ENCODE peak calls at places on chromosomes 6 and 20, in six cellular contexts. One of them, this sample, is unnamed.

GRCh38 chr6:44298055-44298803 is 14.9 kb downstream of the AARS2 start:
- DNase-seq in stomach: no peak
- DNase-seq in A549: peak
- DNase-seq in uterus: no peak
- DNase-seq in esophagus squamous epithelium: no peak
- DNase-seq in heart left ventricle: no peak
- DNase-seq in this sample: no peak

GRCh38 chr6:34633785-34634184 is 62.8 kb downstream of the ILRUN start:
- DNase-seq in stomach: no peak
- DNase-seq in A549: no peak
- DNase-seq in uterus: no peak
- DNase-seq in esophagus squamous epithelium: no peak
- DNase-seq in heart left ventricle: no peak
- DNase-seq in this sample: no peak

GRCh38 chr6:150857062-150857905 is 8.2 kb upstream of the MTHFD1L start:
- DNase-seq in stomach: no peak
- DNase-seq in A549: peak
- DNase-seq in uterus: no peak
- DNase-seq in esophagus squamous epithelium: no peak
- DNase-seq in heart left ventricle: no peak
- DNase-seq in this sample: no peak

GRCh38 chr20:45576995-45577394 is 2.1 kb downstream of the WFDC8 start:
- DNase-seq in stomach: no peak
- DNase-seq in A549: no peak
- DNase-seq in uterus: no peak
- DNase-seq in esophagus squamous epithelium: no peak
- DNase-seq in heart left ventricle: no peak
- DNase-seq in this sample: no peak

GRCh38 chr6:96104910-96105309 is 89.1 kb downstream of the FUT9 start:
- DNase-seq in stomach: no peak
- DNase-seq in A549: no peak
- DNase-seq in uterus: no peak
- DNase-seq in esophagus squamous epithelium: no peak
- DNase-seq in heart left ventricle: no peak
- DNase-seq in this sample: no peak

GRCh38 chr6:88785478-88785877 is 177.9 kb downstream of the RNGTT start:
- DNase-seq in stomach: no peak
- DNase-seq in A549: no peak
- DNase-seq in uterus: no peak
- DNase-seq in esophagus squamous epithelium: no peak
- DNase-seq in heart left ventricle: no peak
- DNase-seq in this sample: no peak

GRCh38 chr6:28811873-28812272 is 111.9 kb downstream of the TRIM27 start:
- DNase-seq in stomach: no peak
- DNase-seq in A549: peak
- DNase-seq in uterus: no peak
- DNase-seq in esophagus squamous epithelium: no peak
- DNase-seq in heart left ventricle: no peak
- DNase-seq in this sample: no peak

GRCh38 chr20:16385891-16386290 is 187.4 kb downstream of the KIF16B start:
- DNase-seq in stomach: no peak
- DNase-seq in A549: no peak
- DNase-seq in uterus: no peak
- DNase-seq in esophagus squamous epithelium: no peak
- DNase-seq in heart left ventricle: no peak
- DNase-seq in this sample: no peak

GRCh38 chr20:24768977-24769675 is 179.9 kb upstream of the CST7 start:
- DNase-seq in stomach: peak
- DNase-seq in A549: no peak
- DNase-seq in uterus: no peak
- DNase-seq in esophagus squamous epithelium: no peak
- DNase-seq in heart left ventricle: no peak
- DNase-seq in this sample: no peak

GRCh38 chr6:53827485-53827884 is 32.7 kb downstream of the LRRC1 start:
- DNase-seq in stomach: no peak
- DNase-seq in A549: no peak
- DNase-seq in uterus: no peak
- DNase-seq in esophagus squamous epithelium: no peak
- DNase-seq in heart left ventricle: no peak
- DNase-seq in this sample: no peak

GRCh38 chr20:34829191-34829590 is 3.7 kb upstream of the NCOA6 start:
- DNase-seq in stomach: no peak
- DNase-seq in A549: peak
- DNase-seq in uterus: no peak
- DNase-seq in esophagus squamous epithelium: no peak
- DNase-seq in heart left ventricle: no peak
- DNase-seq in this sample: no peak

GRCh38 chr20:34820805-34821578 is 4.5 kb downstream of the NCOA6 start:
- DNase-seq in stomach: no peak
- DNase-seq in A549: no peak
- DNase-seq in uterus: no peak
- DNase-seq in esophagus squamous epithelium: no peak
- DNase-seq in heart left ventricle: no peak
- DNase-seq in this sample: no peak

GRCh38 chr20:34824861-34825529 is 456 bp downstream of the NCOA6 start:
- DNase-seq in stomach: peak
- DNase-seq in A549: peak
- DNase-seq in uterus: peak
- DNase-seq in esophagus squamous epithelium: no peak
- DNase-seq in heart left ventricle: peak
- DNase-seq in this sample: no peak

GRCh38 chr20:34824026-34824860 is 1.2 kb downstream of the NCOA6 start:
- DNase-seq in stomach: peak
- DNase-seq in A549: peak
- DNase-seq in uterus: peak
- DNase-seq in esophagus squamous epithelium: no peak
- DNase-seq in heart left ventricle: peak
- DNase-seq in this sample: no peak

GRCh38 chr20:34825530-34826362 is at the start of gene NCOA6:
- DNase-seq in stomach: peak
- DNase-seq in A549: peak
- DNase-seq in uterus: peak
- DNase-seq in esophagus squamous epithelium: peak
- DNase-seq in heart left ventricle: peak
- DNase-seq in this sample: peak
- TF ChIP-seq POLR2A in stomach: no peak
- TF ChIP-seq POLR2A in A549: peak
- TF ChIP-seq POLR2A in uterus: peak
- TF ChIP-seq POLR2A in esophagus squamous epithelium: peak
- TF ChIP-seq POLR2A in heart left ventricle: no peak
- TF ChIP-seq POLR2A in this sample: no peak

GRCh38 chr20:57351042-57351783 is at the start of gene RAE1:
- DNase-seq in stomach: peak
- DNase-seq in A549: peak
- DNase-seq in uterus: peak
- DNase-seq in esophagus squamous epithelium: peak
- DNase-seq in heart left ventricle: peak
- DNase-seq in this sample: peak
- H3K4me3 ChIP-seq in stomach: peak
- H3K4me3 ChIP-seq in A549: peak
- H3K4me3 ChIP-seq in uterus: peak
- H3K4me3 ChIP-seq in esophagus squamous epithelium: peak
- H3K4me3 ChIP-seq in heart left ventricle: peak
- H3K4me3 ChIP-seq in this sample: peak

DNA sequence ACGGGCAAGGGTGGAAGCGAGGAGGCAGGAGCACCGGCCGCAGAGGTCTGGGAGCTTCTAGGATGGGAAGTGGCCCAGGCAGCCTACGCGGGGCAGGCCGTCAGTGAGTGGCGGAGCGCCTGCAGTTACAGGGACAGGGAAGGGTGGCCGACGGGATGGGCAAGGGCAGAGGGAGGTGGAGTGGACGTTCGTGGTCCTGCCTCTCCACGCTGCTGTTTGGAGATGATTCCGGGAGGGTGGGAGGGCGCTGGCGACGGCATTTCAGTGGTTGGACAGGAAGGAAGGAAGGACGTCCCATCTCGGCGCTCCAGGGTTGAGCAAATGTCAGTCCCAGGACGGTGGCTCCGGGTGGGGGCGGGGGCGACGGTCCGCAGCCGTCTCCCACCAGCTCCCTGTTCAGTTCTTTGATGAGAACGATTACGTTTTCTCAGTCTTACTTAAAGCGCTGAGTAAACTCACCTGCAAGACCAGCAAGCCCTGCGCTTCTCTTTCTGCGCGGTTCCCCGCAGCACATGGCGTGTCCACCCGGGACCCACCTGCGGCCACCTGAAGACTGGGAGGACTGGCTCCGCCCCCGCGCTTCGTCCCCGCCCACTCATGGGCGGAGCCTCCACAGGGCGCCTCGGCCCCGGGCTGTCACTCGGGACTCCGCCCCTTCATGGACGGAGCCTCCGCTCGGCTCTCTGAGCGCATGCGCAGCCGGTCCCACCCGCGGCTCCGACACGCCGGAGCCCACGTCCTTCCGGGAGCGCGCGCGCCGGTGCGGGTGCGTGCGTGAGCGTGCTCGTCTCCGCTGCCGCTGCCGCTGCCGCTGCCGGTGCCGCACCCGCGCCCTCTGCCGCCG is at the start of gene DNAJC5:
- DNase-seq in stomach: peak
- DNase-seq in A549: peak
- DNase-seq in uterus: peak
- DNase-seq in esophagus squamous epithelium: peak
- DNase-seq in heart left ventricle: peak
- DNase-seq in this sample: no peak
- TF ChIP-seq POLR2A in stomach: no peak
- TF ChIP-seq POLR2A in A549: peak
- TF ChIP-seq POLR2A in uterus: peak
- TF ChIP-seq POLR2A in esophagus squamous epithelium: peak
- TF ChIP-seq POLR2A in heart left ventricle: no peak
- TF ChIP-seq POLR2A in this sample: no peak

GRCh38 chr6:133467982-133468380 is 226.8 kb downstream of the EYA4 start:
- DNase-seq in stomach: no peak
- DNase-seq in A549: no peak
- DNase-seq in uterus: no peak
- DNase-seq in esophagus squamous epithelium: no peak
- DNase-seq in heart left ventricle: no peak
- DNase-seq in this sample: no peak

GRCh38 chr6:133466666-133467065 is 225.5 kb downstream of the EYA4 start:
- DNase-seq in stomach: no peak
- DNase-seq in A549: no peak
- DNase-seq in uterus: no peak
- DNase-seq in esophagus squamous epithelium: no peak
- DNase-seq in heart left ventricle: no peak
- DNase-seq in this sample: no peak

GRCh38 chr6:133468591-133468990 is 227.4 kb downstream of the EYA4 start:
- DNase-seq in stomach: no peak
- DNase-seq in A549: no peak
- DNase-seq in uterus: no peak
- DNase-seq in esophagus squamous epithelium: no peak
- DNase-seq in heart left ventricle: no peak
- DNase-seq in this sample: no peak

GRCh38 chr6:133467231-133467981 is 226.2 kb downstream of the EYA4 start:
- DNase-seq in stomach: no peak
- DNase-seq in A549: no peak
- DNase-seq in uterus: no peak
- DNase-seq in esophagus squamous epithelium: no peak
- DNase-seq in heart left ventricle: no peak
- DNase-seq in this sample: no peak

DNA sequence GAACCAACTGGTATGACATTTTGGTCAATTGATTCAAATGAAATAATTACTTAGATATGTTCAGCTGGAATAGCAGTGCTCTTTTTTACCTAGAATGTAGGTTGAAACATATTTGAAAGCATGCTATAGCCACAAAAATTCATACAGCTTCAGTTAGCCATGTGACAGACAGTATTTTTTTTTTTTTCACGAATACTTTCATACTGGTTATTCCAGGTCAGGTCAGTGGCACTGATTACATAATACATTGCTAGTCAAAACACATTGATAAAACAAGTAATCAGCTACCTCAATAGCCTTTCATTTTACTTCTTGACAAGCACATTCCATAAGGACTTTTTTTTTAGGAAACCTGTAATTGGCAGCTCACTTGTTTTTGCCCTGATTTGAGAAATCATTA is 222.6 kb downstream of the EYA4 start:
- DNase-seq in stomach: no peak
- DNase-seq in A549: no peak
- DNase-seq in uterus: no peak
- DNase-seq in esophagus squamous epithelium: no peak
- DNase-seq in heart left ventricle: no peak
- DNase-seq in this sample: no peak
- H3K4me3 ChIP-seq in stomach: no peak
- H3K4me3 ChIP-seq in A549: no peak
- H3K4me3 ChIP-seq in uterus: no peak
- H3K4me3 ChIP-seq in esophagus squamous epithelium: no peak
- H3K4me3 ChIP-seq in heart left ventricle: no peak
- H3K4me3 ChIP-seq in this sample: no peak

This sample was measured in vagina.